ENCODE peak calls at places on chromosome 7, in eight cellular contexts. L is endodermal cell; R is mesendoderm; O is SJSA1; V is body of pancreas; P is CD8-positive, alpha-beta memory T cell; X is colonic mucosa; S is Peyer's patch. Q is an unnamed sample.

GRCh38 chr7:42617071-42617705 is 294.7 kb downstream of the C7orf25 start:
- DNase-seq in V (no peak), P (no peak), R (peak; percentile 10), L (no peak), X (no peak), O (no peak), S (no peak), Q (no peak)

GRCh38 chr7:48250441-48250951 is 79.2 kb downstream of the ABCA13 start:
- DNase-seq in X (no peak), S (no peak), P (no peak), L (no peak), V (no peak), O (no peak), R (peak; percentile 58), Q (no peak)

GRCh38 chr7:25060487-25061055 is 64.5 kb downstream of the CYCS start:
- DNase-seq in S (no peak), V (no peak), R (no peak), P (no peak), X (no peak), L (no peak), O (no peak), Q (no peak)

GRCh38 chr7:149450821-149451220 is 10.0 kb downstream of the ZNF777 start:
- DNase-seq in P (no peak), O (no peak), L (peak; percentile 44), V (no peak), X (no peak), R (no peak), S (no peak), Q (no peak)

GRCh38 chr7:47191876-47192291 is 390.0 kb downstream of the TNS3 start:
- DNase-seq in S (no peak), L (no peak), V (no peak), P (no peak), O (peak; percentile 26), R (no peak), X (peak; percentile 90), Q (no peak)

GRCh38 chr7:5689118-5689517 is 92.3 kb downstream of the RNF216 start:
- DNase-seq in V (no peak), S (no peak), P (no peak), L (no peak), O (no peak), X (no peak), R (no peak), Q (no peak)

GRCh38 chr7:102300643-102301211 is 14.1 kb downstream of the SH2B2 start:
- DNase-seq in L (peak; percentile 96), V (no peak), X (no peak), R (peak; percentile 78), S (no peak), O (no peak), P (no peak), Q (no peak)

GRCh38 chr7:112112822-112113255 is 93.4 kb downstream of the DOCK4 start:
- DNase-seq in X (no peak), L (no peak), R (no peak), P (no peak), O (no peak), V (no peak), S (no peak), Q (no peak)

GRCh38 chr7:19957664-19958063 is 184.2 kb upstream of the TMEM196 start:
- DNase-seq in R (no peak), L (no peak), X (no peak), O (no peak), P (no peak), V (no peak), S (no peak), Q (no peak)

GRCh38 chr7:80550005-80550404 is 38.1 kb upstream of the GNAT3 start:
- DNase-seq in P (no peak), L (no peak), O (no peak), X (no peak), V (no peak), R (no peak), S (no peak), Q (no peak)

GRCh38 chr7:52565980-52566379 is 469.5 kb upstream of the POM121L12 start:
- DNase-seq in S (no peak), O (no peak), V (no peak), P (no peak), X (no peak), L (no peak), R (peak; percentile 21), Q (no peak)

GRCh38 chr7:71868797-71869196 is 543.3 kb downstream of the CALN1 start:
- DNase-seq in V (no peak), P (no peak), L (no peak), S (no peak), O (peak; percentile 43), R (peak; percentile 59), X (no peak), Q (no peak)

GRCh38 chr7:129799350-129799955 is 153.3 kb downstream of the UBE2H start:
- DNase-seq in V (no peak), R (no peak), S (no peak), X (no peak), O (no peak), L (peak; percentile 52), P (no peak), Q (no peak)

GRCh38 chr7:97004931-97005763 is at the start of gene DLX6:
- DNase-seq in X (peak; percentile 52), V (no peak), R (peak; percentile 97), O (peak; percentile 95), S (no peak), P (no peak), L (peak; percentile 96), Q (no peak)

GRCh38 chr7:3673524-3673923 is 372.5 kb downstream of the SDK1 start:
- DNase-seq in P (peak; percentile 28), X (peak; percentile 55), S (peak; percentile 24), V (peak; percentile 69), R (peak; percentile 76), O (no peak), L (peak; percentile 91), Q (peak; percentile 43)

GRCh38 chr7:98985945-98986344 is 107.6 kb downstream of the TRRAP start:
- DNase-seq in R (no peak), X (no peak), P (no peak), V (no peak), S (no peak), O (no peak), L (no peak), Q (no peak)

GRCh38 chr7:2639151-2639993 is 7.6 kb downstream of the TTYH3 start:
- DNase-seq in R (no peak), X (no peak), O (no peak), S (no peak), L (no peak), V (no peak), P (no peak), Q (no peak)

GRCh38 chr7:2641406-2642393 is 9.9 kb downstream of the TTYH3 start:
- DNase-seq in P (no peak), X (peak; percentile 64), S (peak; percentile 86), V (peak; percentile 78), O (peak; percentile 96), L (peak; percentile 94), R (peak; percentile 98), Q (no peak)

GRCh38 chr7:2639994-2640830 is 8.4 kb downstream of the TTYH3 start:
- DNase-seq in P (no peak), O (no peak), X (no peak), V (peak; percentile 48), L (no peak), R (no peak), S (no peak), Q (no peak)

GRCh38 chr7:2638224-2638991 is 6.6 kb downstream of the TTYH3 start:
- DNase-seq in V (peak; percentile 39), P (no peak), R (no peak), X (no peak), L (no peak), S (no peak), O (peak; percentile 76), Q (no peak)

DNA sequence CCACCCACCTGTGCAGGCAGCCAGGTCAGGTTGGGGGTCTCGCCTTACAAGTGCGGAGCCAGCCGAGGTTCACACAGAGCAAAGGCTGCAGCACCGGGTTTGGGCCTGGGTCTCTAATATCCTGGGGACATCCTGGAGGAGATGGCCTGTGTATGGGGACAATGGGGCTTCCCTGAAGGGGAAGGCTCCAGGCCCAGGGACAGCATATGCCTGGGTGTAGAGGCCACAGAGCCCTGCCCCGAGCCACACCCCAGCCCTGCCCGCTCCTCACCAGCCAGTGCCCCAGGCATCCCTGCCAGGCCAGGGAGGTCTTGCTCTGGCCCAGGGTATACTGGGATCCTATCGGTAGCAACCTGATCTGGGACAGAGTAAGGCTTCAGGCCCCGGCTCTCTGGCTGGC is 9.1 kb downstream of the TTYH3 start:
- DNase-seq in R (no peak), X (no peak), S (no peak), P (no peak), L (no peak), V (no peak), O (no peak), Q (no peak)
- H3K27ac ChIP-seq in R (peak overlapping the region; percentile 97), X (no peak overlapping the region), S (peak overlapping the region; percentile 79), P (no peak overlapping the region), L (peak overlapping the region; percentile 97), V (peak overlapping the region; percentile 79), O (peak overlapping the region; percentile 52), Q (no peak overlapping the region)

DNA sequence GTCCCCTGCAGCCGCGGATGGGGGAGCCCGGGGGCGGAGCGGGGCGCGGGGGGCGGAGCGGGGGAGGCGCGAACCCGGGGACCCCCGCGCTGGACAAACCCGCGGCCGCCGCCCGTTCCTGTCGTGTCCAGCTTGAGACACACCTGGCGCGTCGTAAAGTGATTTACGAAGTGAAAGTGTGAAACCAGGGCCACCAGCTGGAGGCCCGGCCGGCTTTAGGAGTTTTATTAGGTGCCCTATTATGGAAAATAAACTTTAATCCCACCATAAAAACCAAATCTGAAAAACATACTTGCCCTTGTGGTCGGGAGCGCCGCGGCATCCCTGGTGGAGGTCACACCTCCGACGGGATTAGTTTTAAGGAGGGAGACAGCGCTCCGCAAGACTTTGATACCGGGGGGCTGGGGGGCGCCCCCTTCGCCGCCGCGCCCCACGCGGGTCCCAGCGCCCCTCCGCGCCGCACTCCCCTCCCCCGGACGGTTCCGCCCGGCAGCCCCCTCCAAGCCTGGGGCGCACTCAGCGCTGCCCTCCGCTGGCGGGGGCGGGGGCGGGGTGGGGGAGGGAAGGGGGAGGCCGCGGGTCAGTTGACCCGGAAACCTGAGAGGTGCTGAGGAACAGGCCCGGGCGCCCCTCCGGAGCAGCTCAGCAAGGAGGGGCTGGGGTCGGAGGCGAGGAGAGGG is 10.3 kb downstream of the MNX1 start:
- DNase-seq in S (no peak), P (no peak), L (peak; percentile 66), R (no peak), O (no peak), X (peak; percentile 65), V (no peak), Q (no peak)
- H3K27me3 ChIP-seq in S (peaks cover 6% of the 10 kb centered on the region), P (peaks cover 43% of the 10 kb centered on the region), L (peaks cover 98% of the 10 kb centered on the region), R (peaks cover 75% of the 10 kb centered on the region), O (peaks cover 84% of the 10 kb centered on the region), X (peaks cover 35% of the 10 kb centered on the region), V (no peaks in the 10 kb centered on the region), Q (peaks cover 76% of the 10 kb centered on the region)

DNA sequence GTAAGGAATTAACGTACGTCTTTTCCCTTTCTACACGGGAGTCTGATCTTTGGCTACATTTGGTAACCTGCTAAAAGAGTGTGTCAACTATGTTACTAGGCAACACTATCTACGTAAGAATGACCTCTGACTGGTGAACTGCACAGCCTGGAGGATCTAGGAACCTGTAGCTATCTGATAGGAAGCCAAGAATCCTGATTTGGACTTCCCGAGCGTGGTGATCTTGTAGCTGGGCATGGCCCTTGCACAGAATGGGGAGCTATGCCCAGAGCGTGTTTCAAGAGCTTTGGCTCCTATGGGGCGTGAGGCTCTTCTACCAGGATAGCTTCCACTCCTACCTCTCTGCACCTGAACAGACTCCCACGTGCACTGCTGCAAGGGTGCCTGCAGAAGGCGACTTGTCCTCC is 157.5 kb downstream of the TAX1BP1 start:
- DNase-seq in L (no peak), X (peak; percentile 41), O (no peak), S (no peak), P (no peak), R (peak; percentile 57), V (peak; percentile 29), Q (no peak)
- H3K4me1 ChIP-seq in L (peaks cover 3% of the 10 kb centered on the region), X (no peaks in the 10 kb centered on the region), O (peaks cover 41% of the 10 kb centered on the region), S (no peaks in the 10 kb centered on the region), P (peaks cover 16% of the 10 kb centered on the region), R (no peaks in the 10 kb centered on the region), V (peaks cover 25% of the 10 kb centered on the region), Q (peaks cover 4% of the 10 kb centered on the region)

GRCh38 chr7:27095897-27096755 is at the start of gene HOXA1:
- DNase-seq in X (peak; percentile 92), L (peak; percentile 90), S (peak; percentile 81), V (peak; percentile 40), P (peak; percentile 76), O (peak; percentile 95), R (peak; percentile 88), Q (no peak)
- H3K27ac ChIP-seq in X (peak within 1 kb of the TSS; percentile 92), L (peak within 1 kb of the TSS; percentile 85), S (peak within 1 kb of the TSS; percentile 93), V (peak within 1 kb of the TSS; percentile 33), P (peak within 1 kb of the TSS; percentile 38), O (peak within 1 kb of the TSS; percentile 62), R (no peak within 1 kb of the TSS), Q (no peak within 1 kb of the TSS)